ENCODE peak calls at places on chromosome 5, in eight cellular contexts. One of them, this sample, is unnamed.

GRCh38 chr5:150599917-150600511 is 40.4 kb upstream of the SYNPO start:
- DNase-seq in stimulated activated CD4-positive, alpha-beta T cell treated with anti-CD3 and anti-CD28 coated beads, TNF-alpha, amount 100 ng/mL, for 48 hours: no peak
- DNase-seq in caudate nucleus: peak; percentile 49
- DNase-seq in endothelial cell: no peak
- DNase-seq in posterior vena cava: peak; percentile 94
- DNase-seq in fibroblast of the aortic adventitia: peak; percentile 79
- DNase-seq in mesendoderm: no peak
- DNase-seq in HuH-7.5: peak; percentile 82
- DNase-seq in this sample: peak; percentile 80

GRCh38 chr5:137575847-137576246 is 76.7 kb upstream of the SPOCK1 start:
- DNase-seq in fibroblast of the aortic adventitia: no peak
- DNase-seq in posterior vena cava: no peak
- DNase-seq in HuH-7.5: no peak
- DNase-seq in stimulated activated CD4-positive, alpha-beta T cell treated with anti-CD3 and anti-CD28 coated beads, TNF-alpha, amount 100 ng/mL, for 48 hours: no peak
- DNase-seq in mesendoderm: no peak
- DNase-seq in endothelial cell: no peak
- DNase-seq in caudate nucleus: no peak
- DNase-seq in this sample: no peak

GRCh38 chr5:181170996-181171395 is 23.6 kb downstream of the OR2V2 start:
- DNase-seq in caudate nucleus: no peak
- DNase-seq in endothelial cell: no peak
- DNase-seq in mesendoderm: no peak
- DNase-seq in fibroblast of the aortic adventitia: no peak
- DNase-seq in stimulated activated CD4-positive, alpha-beta T cell treated with anti-CD3 and anti-CD28 coated beads, TNF-alpha, amount 100 ng/mL, for 48 hours: no peak
- DNase-seq in posterior vena cava: no peak
- DNase-seq in HuH-7.5: no peak
- DNase-seq in this sample: no peak

GRCh38 chr5:154444559-154445421 is 1.0 kb upstream of the SAP30L start:
- DNase-seq in stimulated activated CD4-positive, alpha-beta T cell treated with anti-CD3 and anti-CD28 coated beads, TNF-alpha, amount 100 ng/mL, for 48 hours: no peak
- DNase-seq in mesendoderm: peak; percentile 37
- DNase-seq in posterior vena cava: no peak
- DNase-seq in endothelial cell: peak; percentile 28
- DNase-seq in fibroblast of the aortic adventitia: no peak
- DNase-seq in caudate nucleus: peak; percentile 18
- DNase-seq in HuH-7.5: peak; percentile 32
- DNase-seq in this sample: peak; percentile 33

GRCh38 chr5:168578006-168578405 is 1.2 kb downstream of the PANK3 start:
- DNase-seq in posterior vena cava: no peak
- DNase-seq in caudate nucleus: no peak
- DNase-seq in fibroblast of the aortic adventitia: peak; percentile 30
- DNase-seq in HuH-7.5: no peak
- DNase-seq in stimulated activated CD4-positive, alpha-beta T cell treated with anti-CD3 and anti-CD28 coated beads, TNF-alpha, amount 100 ng/mL, for 48 hours: no peak
- DNase-seq in mesendoderm: no peak
- DNase-seq in endothelial cell: no peak
- DNase-seq in this sample: no peak

GRCh38 chr5:69369369-69370121 is at the start of the genes AK6, RAD17 and TAF9:
- DNase-seq in HuH-7.5: peak; percentile 73
- DNase-seq in endothelial cell: peak; percentile 87
- DNase-seq in caudate nucleus: peak; percentile 98
- DNase-seq in stimulated activated CD4-positive, alpha-beta T cell treated with anti-CD3 and anti-CD28 coated beads, TNF-alpha, amount 100 ng/mL, for 48 hours: peak; percentile 86
- DNase-seq in mesendoderm: peak; percentile 97
- DNase-seq in fibroblast of the aortic adventitia: peak; percentile 93
- DNase-seq in posterior vena cava: peak; percentile 98
- DNase-seq in this sample: peak; percentile 95

GRCh38 chr5:147519380-147519779 is 9.5 kb upstream of the DPYSL3 start:
- DNase-seq in HuH-7.5: no peak
- DNase-seq in fibroblast of the aortic adventitia: no peak
- DNase-seq in posterior vena cava: no peak
- DNase-seq in endothelial cell: no peak
- DNase-seq in mesendoderm: peak; percentile 75
- DNase-seq in stimulated activated CD4-positive, alpha-beta T cell treated with anti-CD3 and anti-CD28 coated beads, TNF-alpha, amount 100 ng/mL, for 48 hours: no peak
- DNase-seq in caudate nucleus: no peak
- DNase-seq in this sample: no peak

GRCh38 chr5:44952376-44952775 is 143.6 kb downstream of the MRPS30 start:
- DNase-seq in posterior vena cava: no peak
- DNase-seq in HuH-7.5: peak; percentile 4
- DNase-seq in mesendoderm: peak; percentile 71
- DNase-seq in endothelial cell: peak; percentile 30
- DNase-seq in fibroblast of the aortic adventitia: peak; percentile 10
- DNase-seq in caudate nucleus: no peak
- DNase-seq in stimulated activated CD4-positive, alpha-beta T cell treated with anti-CD3 and anti-CD28 coated beads, TNF-alpha, amount 100 ng/mL, for 48 hours: no peak
- DNase-seq in this sample: peak; percentile 48

GRCh38 chr5:16178745-16179372 is 732 bp downstream of the MARCHF11 start:
- DNase-seq in stimulated activated CD4-positive, alpha-beta T cell treated with anti-CD3 and anti-CD28 coated beads, TNF-alpha, amount 100 ng/mL, for 48 hours: no peak
- DNase-seq in caudate nucleus: peak; percentile 49
- DNase-seq in posterior vena cava: peak; percentile 84
- DNase-seq in endothelial cell: peak; percentile 94
- DNase-seq in HuH-7.5: peak; percentile 47
- DNase-seq in mesendoderm: peak; percentile 95
- DNase-seq in fibroblast of the aortic adventitia: peak; percentile 50
- DNase-seq in this sample: peak; percentile 93

GRCh38 chr5:6083311-6083941 is 294.9 kb downstream of the MED10 start:
- DNase-seq in mesendoderm: peak; percentile 41
- DNase-seq in endothelial cell: no peak
- DNase-seq in HuH-7.5: no peak
- DNase-seq in caudate nucleus: no peak
- DNase-seq in fibroblast of the aortic adventitia: no peak
- DNase-seq in stimulated activated CD4-positive, alpha-beta T cell treated with anti-CD3 and anti-CD28 coated beads, TNF-alpha, amount 100 ng/mL, for 48 hours: no peak
- DNase-seq in posterior vena cava: no peak
- DNase-seq in this sample: no peak

GRCh38 chr5:91296691-91297143 is 86.4 kb downstream of the ARRDC3 start:
- DNase-seq in endothelial cell: no peak
- DNase-seq in fibroblast of the aortic adventitia: peak; percentile 97
- DNase-seq in caudate nucleus: peak; percentile 6
- DNase-seq in mesendoderm: no peak
- DNase-seq in stimulated activated CD4-positive, alpha-beta T cell treated with anti-CD3 and anti-CD28 coated beads, TNF-alpha, amount 100 ng/mL, for 48 hours: no peak
- DNase-seq in posterior vena cava: peak; percentile 93
- DNase-seq in HuH-7.5: no peak
- DNase-seq in this sample: no peak

GRCh38 chr5:85049020-85049419 is 664.3 kb upstream of the EDIL3 start:
- DNase-seq in fibroblast of the aortic adventitia: peak; percentile 54
- DNase-seq in stimulated activated CD4-positive, alpha-beta T cell treated with anti-CD3 and anti-CD28 coated beads, TNF-alpha, amount 100 ng/mL, for 48 hours: no peak
- DNase-seq in mesendoderm: peak; percentile 75
- DNase-seq in HuH-7.5: no peak
- DNase-seq in endothelial cell: peak; percentile 12
- DNase-seq in posterior vena cava: no peak
- DNase-seq in caudate nucleus: no peak
- DNase-seq in this sample: peak; percentile 64

GRCh38 chr5:143064661-143065060 is 294.5 kb downstream of the ARHGAP26 start:
- DNase-seq in stimulated activated CD4-positive, alpha-beta T cell treated with anti-CD3 and anti-CD28 coated beads, TNF-alpha, amount 100 ng/mL, for 48 hours: no peak
- DNase-seq in fibroblast of the aortic adventitia: no peak
- DNase-seq in posterior vena cava: no peak
- DNase-seq in HuH-7.5: no peak
- DNase-seq in caudate nucleus: no peak
- DNase-seq in mesendoderm: no peak
- DNase-seq in endothelial cell: no peak
- DNase-seq in this sample: no peak

GRCh38 chr5:17185776-17186175 is 31.7 kb upstream of the BASP1 start:
- DNase-seq in stimulated activated CD4-positive, alpha-beta T cell treated with anti-CD3 and anti-CD28 coated beads, TNF-alpha, amount 100 ng/mL, for 48 hours: no peak
- DNase-seq in caudate nucleus: no peak
- DNase-seq in endothelial cell: no peak
- DNase-seq in posterior vena cava: no peak
- DNase-seq in mesendoderm: no peak
- DNase-seq in HuH-7.5: no peak
- DNase-seq in fibroblast of the aortic adventitia: peak; percentile 98
- DNase-seq in this sample: no peak

GRCh38 chr5:51279983-51280382 is 103.3 kb upstream of the ISL1 start:
- DNase-seq in mesendoderm: peak; percentile 20
- DNase-seq in stimulated activated CD4-positive, alpha-beta T cell treated with anti-CD3 and anti-CD28 coated beads, TNF-alpha, amount 100 ng/mL, for 48 hours: no peak
- DNase-seq in fibroblast of the aortic adventitia: no peak
- DNase-seq in HuH-7.5: no peak
- DNase-seq in posterior vena cava: no peak
- DNase-seq in caudate nucleus: no peak
- DNase-seq in endothelial cell: no peak
- DNase-seq in this sample: peak; percentile 35

GRCh38 chr5:158812381-158812780 is 287.3 kb downstream of the EBF1 start:
- DNase-seq in fibroblast of the aortic adventitia: no peak
- DNase-seq in posterior vena cava: no peak
- DNase-seq in mesendoderm: peak; percentile 5
- DNase-seq in caudate nucleus: no peak
- DNase-seq in HuH-7.5: no peak
- DNase-seq in endothelial cell: peak; percentile 71
- DNase-seq in stimulated activated CD4-positive, alpha-beta T cell treated with anti-CD3 and anti-CD28 coated beads, TNF-alpha, amount 100 ng/mL, for 48 hours: peak; percentile 26
- DNase-seq in this sample: no peak

GRCh38 chr5:123119334-123119986 is 30.4 kb downstream of the PRDM6 start:
- DNase-seq in mesendoderm: peak; percentile 98
- DNase-seq in HuH-7.5: no peak
- DNase-seq in endothelial cell: peak; percentile 36
- DNase-seq in stimulated activated CD4-positive, alpha-beta T cell treated with anti-CD3 and anti-CD28 coated beads, TNF-alpha, amount 100 ng/mL, for 48 hours: no peak
- DNase-seq in fibroblast of the aortic adventitia: peak; percentile 83
- DNase-seq in caudate nucleus: no peak
- DNase-seq in posterior vena cava: no peak
- DNase-seq in this sample: peak; percentile 66

GRCh38 chr5:80894083-80894482 is 66.1 kb upstream of the RASGRF2 start:
- DNase-seq in fibroblast of the aortic adventitia: no peak
- DNase-seq in HuH-7.5: no peak
- DNase-seq in mesendoderm: peak; percentile 64
- DNase-seq in endothelial cell: no peak
- DNase-seq in caudate nucleus: no peak
- DNase-seq in posterior vena cava: no peak
- DNase-seq in stimulated activated CD4-positive, alpha-beta T cell treated with anti-CD3 and anti-CD28 coated beads, TNF-alpha, amount 100 ng/mL, for 48 hours: no peak
- DNase-seq in this sample: no peak

GRCh38 chr5:82159014-82159413 is 119.1 kb downstream of the RPS23 start:
- DNase-seq in mesendoderm: no peak
- DNase-seq in posterior vena cava: no peak
- DNase-seq in endothelial cell: no peak
- DNase-seq in fibroblast of the aortic adventitia: peak; percentile 69
- DNase-seq in caudate nucleus: no peak
- DNase-seq in HuH-7.5: no peak
- DNase-seq in stimulated activated CD4-positive, alpha-beta T cell treated with anti-CD3 and anti-CD28 coated beads, TNF-alpha, amount 100 ng/mL, for 48 hours: no peak
- DNase-seq in this sample: no peak

GRCh38 chr5:115033861-115034260 is 135.8 kb downstream of the TRIM36 start:
- DNase-seq in HuH-7.5: no peak
- DNase-seq in mesendoderm: peak; percentile 71
- DNase-seq in caudate nucleus: peak; percentile 0
- DNase-seq in endothelial cell: peak; percentile 13
- DNase-seq in fibroblast of the aortic adventitia: no peak
- DNase-seq in stimulated activated CD4-positive, alpha-beta T cell treated with anti-CD3 and anti-CD28 coated beads, TNF-alpha, amount 100 ng/mL, for 48 hours: no peak
- DNase-seq in posterior vena cava: no peak
- DNase-seq in this sample: peak; percentile 19

GRCh38 chr5:94791787-94792186 is 173.3 kb downstream of the SLF1 start:
- DNase-seq in caudate nucleus: no peak
- DNase-seq in mesendoderm: no peak
- DNase-seq in HuH-7.5: no peak
- DNase-seq in endothelial cell: no peak
- DNase-seq in posterior vena cava: no peak
- DNase-seq in stimulated activated CD4-positive, alpha-beta T cell treated with anti-CD3 and anti-CD28 coated beads, TNF-alpha, amount 100 ng/mL, for 48 hours: no peak
- DNase-seq in fibroblast of the aortic adventitia: no peak
- DNase-seq in this sample: no peak

GRCh38 chr5:20359377-20359776 is 371.4 kb upstream of the CDH18 start:
- DNase-seq in posterior vena cava: no peak
- DNase-seq in stimulated activated CD4-positive, alpha-beta T cell treated with anti-CD3 and anti-CD28 coated beads, TNF-alpha, amount 100 ng/mL, for 48 hours: no peak
- DNase-seq in fibroblast of the aortic adventitia: no peak
- DNase-seq in HuH-7.5: no peak
- DNase-seq in mesendoderm: no peak
- DNase-seq in endothelial cell: no peak
- DNase-seq in caudate nucleus: no peak
- DNase-seq in this sample: no peak

GRCh38 chr5:133309166-133309791 is 257.5 kb downstream of the HSPA4 start:
- DNase-seq in posterior vena cava: no peak
- DNase-seq in endothelial cell: no peak
- DNase-seq in caudate nucleus: no peak
- DNase-seq in stimulated activated CD4-positive, alpha-beta T cell treated with anti-CD3 and anti-CD28 coated beads, TNF-alpha, amount 100 ng/mL, for 48 hours: no peak
- DNase-seq in fibroblast of the aortic adventitia: no peak
- DNase-seq in mesendoderm: no peak
- DNase-seq in HuH-7.5: no peak
- DNase-seq in this sample: no peak

GRCh38 chr5:36156124-36156601 is 4.3 kb downstream of the SKP2 start:
- DNase-seq in caudate nucleus: no peak
- DNase-seq in posterior vena cava: no peak
- DNase-seq in stimulated activated CD4-positive, alpha-beta T cell treated with anti-CD3 and anti-CD28 coated beads, TNF-alpha, amount 100 ng/mL, for 48 hours: no peak
- DNase-seq in fibroblast of the aortic adventitia: peak; percentile 17
- DNase-seq in mesendoderm: peak; percentile 75
- DNase-seq in HuH-7.5: no peak
- DNase-seq in endothelial cell: no peak
- DNase-seq in this sample: peak; percentile 36

GRCh38 chr5:132500931-132501628 is 10.5 kb upstream of the IRF1 start:
- DNase-seq in HuH-7.5: peak; percentile 42
- DNase-seq in endothelial cell: peak; percentile 57
- DNase-seq in mesendoderm: peak; percentile 78
- DNase-seq in posterior vena cava: no peak
- DNase-seq in fibroblast of the aortic adventitia: peak; percentile 72
- DNase-seq in stimulated activated CD4-positive, alpha-beta T cell treated with anti-CD3 and anti-CD28 coated beads, TNF-alpha, amount 100 ng/mL, for 48 hours: no peak
- DNase-seq in caudate nucleus: peak; percentile 57
- DNase-seq in this sample: peak; percentile 88

GRCh38 chr5:151406322-151406947 is 41.0 kb upstream of the SLC36A1 start:
- DNase-seq in HuH-7.5: peak; percentile 16
- DNase-seq in mesendoderm: peak; percentile 84
- DNase-seq in posterior vena cava: no peak
- DNase-seq in stimulated activated CD4-positive, alpha-beta T cell treated with anti-CD3 and anti-CD28 coated beads, TNF-alpha, amount 100 ng/mL, for 48 hours: no peak
- DNase-seq in endothelial cell: no peak
- DNase-seq in fibroblast of the aortic adventitia: peak; percentile 9
- DNase-seq in caudate nucleus: no peak
- DNase-seq in this sample: peak; percentile 25

GRCh38 chr5:39231705-39232525 is 12.6 kb upstream of the FYB1 start:
- DNase-seq in fibroblast of the aortic adventitia: peak; percentile 69
- DNase-seq in posterior vena cava: no peak
- DNase-seq in mesendoderm: no peak
- DNase-seq in endothelial cell: no peak
- DNase-seq in HuH-7.5: no peak
- DNase-seq in caudate nucleus: no peak
- DNase-seq in stimulated activated CD4-positive, alpha-beta T cell treated with anti-CD3 and anti-CD28 coated beads, TNF-alpha, amount 100 ng/mL, for 48 hours: no peak
- DNase-seq in this sample: no peak

GRCh38 chr5:56669534-56670483 is 145.5 kb upstream of the MAP3K1 start:
- DNase-seq in posterior vena cava: peak; percentile 80
- DNase-seq in endothelial cell: no peak
- DNase-seq in stimulated activated CD4-positive, alpha-beta T cell treated with anti-CD3 and anti-CD28 coated beads, TNF-alpha, amount 100 ng/mL, for 48 hours: peak; percentile 33
- DNase-seq in mesendoderm: no peak
- DNase-seq in HuH-7.5: no peak
- DNase-seq in fibroblast of the aortic adventitia: no peak
- DNase-seq in caudate nucleus: no peak
- DNase-seq in this sample: peak; percentile 29

GRCh38 chr5:95951916-95952315 is 9.7 kb downstream of the ELL2 start:
- DNase-seq in endothelial cell: no peak
- DNase-seq in posterior vena cava: no peak
- DNase-seq in fibroblast of the aortic adventitia: no peak
- DNase-seq in stimulated activated CD4-positive, alpha-beta T cell treated with anti-CD3 and anti-CD28 coated beads, TNF-alpha, amount 100 ng/mL, for 48 hours: no peak
- DNase-seq in mesendoderm: no peak
- DNase-seq in HuH-7.5: no peak
- DNase-seq in caudate nucleus: no peak
- DNase-seq in this sample: no peak

GRCh38 chr5:36691993-36692392 is 85.6 kb downstream of the SLC1A3 start:
- DNase-seq in stimulated activated CD4-positive, alpha-beta T cell treated with anti-CD3 and anti-CD28 coated beads, TNF-alpha, amount 100 ng/mL, for 48 hours: no peak
- DNase-seq in endothelial cell: no peak
- DNase-seq in posterior vena cava: no peak
- DNase-seq in HuH-7.5: no peak
- DNase-seq in caudate nucleus: peak; percentile 12
- DNase-seq in mesendoderm: no peak
- DNase-seq in fibroblast of the aortic adventitia: peak; percentile 74
- DNase-seq in this sample: no peak

GRCh38 chr5:141343242-141343952 is at the start of gene PCDHGA3:
- DNase-seq in HuH-7.5: no peak
- DNase-seq in endothelial cell: no peak
- DNase-seq in caudate nucleus: no peak
- DNase-seq in fibroblast of the aortic adventitia: peak; percentile 72
- DNase-seq in mesendoderm: peak; percentile 37
- DNase-seq in posterior vena cava: no peak
- DNase-seq in stimulated activated CD4-positive, alpha-beta T cell treated with anti-CD3 and anti-CD28 coated beads, TNF-alpha, amount 100 ng/mL, for 48 hours: no peak
- DNase-seq in this sample: no peak

GRCh38 chr5:31119938-31120641 is 73.4 kb upstream of the CDH6 start:
- DNase-seq in fibroblast of the aortic adventitia: no peak
- DNase-seq in stimulated activated CD4-positive, alpha-beta T cell treated with anti-CD3 and anti-CD28 coated beads, TNF-alpha, amount 100 ng/mL, for 48 hours: no peak
- DNase-seq in HuH-7.5: no peak
- DNase-seq in caudate nucleus: no peak
- DNase-seq in mesendoderm: no peak
- DNase-seq in endothelial cell: no peak
- DNase-seq in posterior vena cava: no peak
- DNase-seq in this sample: no peak